ENCODE peak calls at places on chromosomes 13 and 19, in seven cellular contexts. F is retinal pigment epithelial cell, C is GM10248, S is AG04449, W is endothelial cell, I is A673, N is heart left ventricle. V is an unnamed sample.

GRCh38 chr19:13373599-13373998 is 132.7 kb downstream of the CACNA1A start:
- DNase-seq in F (no peak), C (no peak), S (no peak), W (no peak), I (no peak), N (no peak), V (no peak)

GRCh38 chr19:1825909-1826556 is 14.0 kb upstream of the ATP8B3 start:
- DNase-seq in F (peak; percentile 6), C (peak; percentile 90), S (no peak), W (peak; percentile 84), I (peak; percentile 88), N (peak; percentile 72), V (peak; percentile 75)

GRCh38 chr13:47455581-47455980 is 545.5 kb downstream of the SUCLA2 start:
- DNase-seq in F (no peak), C (no peak), S (no peak), W (no peak), I (no peak), N (no peak), V (peak; percentile 9)

GRCh38 chr13:32121316-32121715 is 89.7 kb downstream of the FRY start:
- DNase-seq in F (no peak), C (no peak), S (no peak), W (no peak), I (no peak), N (no peak), V (no peak)

GRCh38 chr13:106917673-106918652 is 350.0 kb upstream of the ARGLU1 start:
- DNase-seq in F (no peak), C (peak; percentile 81), S (no peak), W (peak; percentile 91), I (peak; percentile 73), N (peak; percentile 86), V (peak; percentile 69)

GRCh38 chr13:112434032-112434431 is 57.9 kb downstream of the SPACA7 start:
- DNase-seq in F (no peak), C (no peak), S (no peak), W (no peak), I (no peak), N (no peak), V (no peak)

GRCh38 chr19:42098781-42099180 is 22.8 kb downstream of the ZNF574 start:
- DNase-seq in F (no peak), C (no peak), S (no peak), W (no peak), I (no peak), N (no peak), V (no peak)

GRCh38 chr19:36215276-36216171 is 618 bp downstream of the ZNF146 start:
- DNase-seq in F (peak; percentile 12), C (peak; percentile 22), S (no peak), W (no peak), I (peak; percentile 45), N (no peak), V (no peak)

GRCh38 chr19:12648088-12648487 is 18.5 kb downstream of the MAN2B1 start:
- DNase-seq in F (no peak), C (no peak), S (no peak), W (no peak), I (no peak), N (no peak), V (no peak)

GRCh38 chr13:47188802-47189201 is 291.9 kb upstream of the HTR2A start:
- DNase-seq in F (no peak), C (no peak), S (peak; percentile 36), W (no peak), I (no peak), N (no peak), V (no peak)

GRCh38 chr19:50921391-50922315 is 10.5 kb upstream of the KLK4 start:
- DNase-seq in F (no peak), C (no peak), S (no peak), W (no peak), I (peak; percentile 51), N (no peak), V (peak; percentile 45)

GRCh38 chr19:51696606-51697005 is 3.5 kb downstream of the SPACA6 start:
- DNase-seq in F (no peak), C (peak; percentile 3), S (no peak), W (no peak), I (no peak), N (no peak), V (no peak)

GRCh38 chr19:39140195-39140516 is 14.6 kb downstream of the PAK4 start:
- DNase-seq in F (no peak), C (no peak), S (no peak), W (no peak), I (no peak), N (no peak), V (no peak)

GRCh38 chr13:86567119-86567518 is 767.9 kb upstream of the SLITRK6 start:
- DNase-seq in F (no peak), C (no peak), S (no peak), W (no peak), I (no peak), N (no peak), V (no peak)

GRCh38 chr19:49155830-49156346 is 692 bp upstream of the HRC start:
- DNase-seq in F (no peak), C (no peak), S (no peak), W (no peak), I (no peak), N (peak; percentile 78), V (no peak)

GRCh38 chr19:39351537-39352037 is 9.4 kb downstream of the SAMD4B start:
- DNase-seq in F (no peak), C (peak; percentile 86), S (no peak), W (no peak), I (no peak), N (no peak), V (no peak)

GRCh38 chr13:78867655-78868054 is 208.7 kb upstream of the OBI1 start:
- DNase-seq in F (no peak), C (no peak), S (no peak), W (no peak), I (no peak), N (no peak), V (no peak)

GRCh38 chr19:616276-616675 is 17.1 kb downstream of the POLRMT start:
- DNase-seq in F (no peak), C (no peak), S (no peak), W (no peak), I (no peak), N (no peak), V (no peak)

GRCh38 chr19:47111081-47111589 is 2.4 kb downstream of the ZC3H4 start:
- DNase-seq in F (no peak), C (no peak), S (no peak), W (no peak), I (peak; percentile 27), N (no peak), V (no peak)

GRCh38 chr19:44071824-44072542 is at the start of gene ZNF284:
- DNase-seq in F (peak; percentile 52), C (peak; percentile 90), S (peak; percentile 45), W (peak; percentile 74), I (peak; percentile 96), N (peak; percentile 89), V (peak; percentile 91)

GRCh38 chr13:33375421-33375820 is 89.9 kb upstream of the STARD13 start:
- DNase-seq in F (no peak), C (no peak), S (no peak), W (no peak), I (no peak), N (no peak), V (no peak)

GRCh38 chr13:72221276-72221962 is 354.4 kb upstream of the DACH1 start:
- DNase-seq in F (no peak), C (peak; percentile 8), S (no peak), W (peak; percentile 38), I (peak; percentile 40), N (no peak), V (peak; percentile 20)

GRCh38 chr19:30105316-30105715 is 163.3 kb downstream of the URI1 start:
- DNase-seq in F (no peak), C (no peak), S (no peak), W (no peak), I (no peak), N (no peak), V (no peak)

GRCh38 chr13:23160241-23161175 is 20.3 kb upstream of the SGCG start:
- DNase-seq in F (no peak), C (no peak), S (no peak), W (no peak), I (peak; percentile 30), N (no peak), V (no peak)

DNA sequence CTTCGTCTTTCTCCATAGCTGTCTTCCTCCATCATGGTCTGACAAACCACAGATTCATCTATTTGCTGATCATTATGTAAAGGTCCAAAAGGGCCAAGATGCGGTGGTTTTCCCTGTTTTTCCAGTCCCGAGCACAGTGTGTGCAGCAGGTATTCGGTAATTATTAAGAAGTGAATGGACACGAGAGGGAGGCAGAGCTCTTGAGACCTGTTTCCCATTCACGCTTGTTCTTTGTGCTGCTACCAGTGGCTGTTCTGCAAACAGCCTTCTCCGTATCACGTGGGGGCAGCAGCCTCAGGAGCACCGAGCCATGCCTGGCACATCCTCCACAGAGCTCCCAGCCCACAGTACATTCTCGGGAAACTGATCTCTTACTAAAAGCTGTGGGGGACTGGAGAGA is 50.3 kb downstream of the CCDC70 start:
- DNase-seq in F (no peak), C (no peak), S (no peak), W (no peak), I (no peak), N (no peak), V (no peak)
- TF ChIP-seq CTCF in F (peak; percentile 36), C (no peak), S (no peak), W (no peak), I (no peak), N (no peak), V (no peak)

DNA sequence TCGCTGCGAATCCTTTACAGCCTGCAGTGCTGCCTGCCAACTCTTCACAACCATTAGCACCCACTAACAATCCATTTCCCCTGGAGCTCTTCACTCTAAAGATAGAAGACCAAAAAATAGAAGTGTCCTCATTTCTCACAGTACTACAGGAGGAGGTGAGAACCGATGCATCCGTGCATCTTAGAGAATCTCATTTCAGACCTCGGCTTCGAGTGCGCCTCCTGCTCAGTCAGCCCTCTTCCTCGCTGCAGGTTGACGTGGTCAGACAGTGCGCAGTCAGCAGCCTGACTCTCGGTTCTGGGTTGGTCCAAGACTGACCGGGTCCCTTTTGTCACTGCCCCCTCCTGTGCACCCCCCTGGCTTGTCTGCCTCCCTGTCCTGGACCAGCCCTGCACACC is 85.3 kb downstream of the RAB20 start:
- DNase-seq in F (no peak), C (no peak), S (no peak), W (no peak), I (no peak), N (no peak), V (no peak)
- TF ChIP-seq CTCF in F (no peak), C (no peak), S (no peak), W (no peak), I (no peak), N (no peak), V (no peak)

GRCh38 chr13:113573065-113573464 is 11.5 kb upstream of the TFDP1 start:
- DNase-seq in F (no peak), C (no peak), S (no peak), W (no peak), I (no peak), N (no peak), V (no peak)
- TF ChIP-seq CTCF in F (no peak), C (no peak), S (no peak), W (no peak), I (no peak), N (no peak), V (no peak)

DNA sequence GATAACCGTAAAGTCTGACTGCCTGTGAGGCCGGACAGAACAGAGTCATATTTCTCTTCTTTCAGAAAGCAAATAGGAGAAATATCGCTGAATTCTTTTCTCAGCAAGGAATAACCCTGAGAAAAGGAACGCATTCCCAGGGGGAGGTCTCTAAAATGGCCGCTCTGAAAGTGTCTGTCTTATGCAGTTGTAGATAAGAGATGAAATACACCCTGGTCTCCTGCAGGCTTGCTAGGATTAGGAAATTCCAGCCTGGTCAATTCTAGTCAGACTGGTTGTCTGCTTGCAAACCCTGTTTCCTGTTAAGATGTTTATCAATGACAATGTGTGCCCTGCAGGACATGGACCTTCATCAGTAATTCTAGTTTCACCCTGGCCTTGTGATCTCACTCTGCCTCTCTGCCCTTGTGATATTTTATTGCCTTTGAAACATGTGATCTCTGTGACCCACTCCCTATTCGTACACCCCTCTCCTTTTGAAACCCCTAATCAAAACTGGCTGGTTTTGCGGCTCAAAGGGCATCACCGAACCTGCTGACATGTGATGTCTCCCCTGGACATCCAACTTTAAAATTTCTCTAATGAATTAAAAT is 934.8 kb upstream of the SPRY2 start:
- DNase-seq in F (no peak), C (no peak), S (no peak), W (no peak), I (no peak), N (no peak), V (no peak)
- TF ChIP-seq CTCF in F (no peak), C (no peak), S (no peak), W (no peak), I (no peak), N (no peak), V (no peak)

V was measured in Calu3.